ENCODE peak calls at places on chromosome 3, in seven cellular contexts. W is HCT116, J is hepatocyte, Y is PC-3, H is GM23248, P is GM23338, I is neural progenitor cell. Q is an unnamed sample.

GRCh38 chr3:48715179-48715800 is 1.7 kb downstream of the IP6K2 start:
- DNase-seq in W (no peak), J (peak), Y (peak), H (peak), P (peak), I (peak), Q (no peak)

GRCh38 chr3:143658869-143659268 is 189.4 kb downstream of the SLC9A9 start:
- DNase-seq in W (no peak), J (no peak), Y (no peak), H (peak), P (no peak), I (no peak), Q (no peak)

GRCh38 chr3:141331370-141332318 is 36.7 kb upstream of the ZBTB38 start:
- DNase-seq in W (peak), J (peak), Y (peak), H (peak), P (no peak), I (no peak), Q (no peak)

GRCh38 chr3:136193273-136194043 is 2.7 kb downstream of the MSL2 start:
- DNase-seq in W (no peak), J (no peak), Y (peak), H (peak), P (no peak), I (no peak), Q (peak)

GRCh38 chr3:101950510-101950909 is 101.2 kb downstream of the NFKBIZ start:
- DNase-seq in W (no peak), J (no peak), Y (peak), H (peak), P (no peak), I (no peak), Q (no peak)

GRCh38 chr3:149941186-149941585 is 29.5 kb downstream of the PFN2 start:
- DNase-seq in W (no peak), J (no peak), Y (no peak), H (peak), P (no peak), I (no peak), Q (no peak)

GRCh38 chr3:757711-758110 is 335.1 kb upstream of the CNTN6 start:
- DNase-seq in W (no peak), J (no peak), Y (no peak), H (no peak), P (no peak), I (no peak), Q (no peak)

GRCh38 chr3:184562146-184562861 is 719 bp downstream of the EPHB3 start:
- DNase-seq in W (no peak), J (no peak), Y (peak), H (peak), P (no peak), I (peak), Q (no peak)

GRCh38 chr3:69359916-69360315 is 26.0 kb downstream of the FRMD4B start:
- DNase-seq in W (no peak), J (no peak), Y (no peak), H (no peak), P (no peak), I (no peak), Q (no peak)

GRCh38 chr3:127172670-127173515 is 20.0 kb upstream of the PRR23E start:
- DNase-seq in W (no peak), J (peak), Y (peak), H (peak), P (peak), I (no peak), Q (no peak)

GRCh38 chr3:72100062-72100511 is 315.1 kb upstream of the PROK2 start:
- DNase-seq in W (no peak), J (no peak), Y (no peak), H (no peak), P (peak), I (peak), Q (no peak)

GRCh38 chr3:37945407-37945802 is 45.2 kb upstream of the VILL start:
- DNase-seq in W (no peak), J (no peak), Y (no peak), H (no peak), P (no peak), I (no peak), Q (no peak)

GRCh38 chr3:31701286-31701685 is 168.6 kb downstream of the STT3B start:
- DNase-seq in W (no peak), J (no peak), Y (no peak), H (no peak), P (no peak), I (no peak), Q (no peak)

GRCh38 chr3:31705726-31706125 is 173.0 kb downstream of the STT3B start:
- DNase-seq in W (no peak), J (no peak), Y (no peak), H (no peak), P (no peak), I (no peak), Q (no peak)

GRCh38 chr3:31709005-31709404 is 176.3 kb downstream of the STT3B start:
- DNase-seq in W (no peak), J (no peak), Y (no peak), H (no peak), P (no peak), I (no peak), Q (no peak)

GRCh38 chr3:31704156-31704555 is 171.4 kb downstream of the STT3B start:
- DNase-seq in W (no peak), J (no peak), Y (no peak), H (no peak), P (no peak), I (no peak), Q (no peak)

GRCh38 chr3:31704651-31705179 is 172.0 kb downstream of the STT3B start:
- DNase-seq in W (peak), J (peak), Y (peak), H (peak), P (no peak), I (no peak), Q (no peak)
- TF ChIP-seq EZH2phosphoT487 in W (no peak), J (no peak), Y (no peak), H (no peak), P (no peak), I (no peak), Q (no peak)

DNA sequence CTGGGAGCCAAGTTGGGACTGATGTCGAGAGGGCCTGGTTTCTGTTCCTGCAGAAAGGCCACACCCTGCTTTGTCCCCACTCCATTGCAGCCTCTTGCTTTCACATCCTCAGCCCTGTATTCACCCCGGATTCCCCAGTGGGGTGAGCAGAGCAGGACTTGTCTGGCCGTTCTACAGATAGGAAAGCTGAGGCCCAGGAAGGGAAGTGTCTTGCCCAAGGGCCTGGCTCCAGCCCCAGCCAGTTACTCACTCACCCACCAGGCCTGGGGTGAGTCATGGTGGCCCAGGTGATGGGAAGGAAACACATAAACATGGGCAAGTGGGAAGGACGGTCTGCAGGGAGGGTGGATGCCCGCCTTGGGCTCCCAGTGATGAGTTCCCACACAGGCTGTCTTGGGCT is 6.1 kb upstream of the DUSP7 start:
- DNase-seq in W (peak), J (peak), Y (peak), H (peak), P (no peak), I (no peak), Q (no peak)
- TF ChIP-seq EZH2phosphoT487 in W (no peak), J (no peak), Y (no peak), H (no peak), P (no peak), I (no peak), Q (no peak)

DNA sequence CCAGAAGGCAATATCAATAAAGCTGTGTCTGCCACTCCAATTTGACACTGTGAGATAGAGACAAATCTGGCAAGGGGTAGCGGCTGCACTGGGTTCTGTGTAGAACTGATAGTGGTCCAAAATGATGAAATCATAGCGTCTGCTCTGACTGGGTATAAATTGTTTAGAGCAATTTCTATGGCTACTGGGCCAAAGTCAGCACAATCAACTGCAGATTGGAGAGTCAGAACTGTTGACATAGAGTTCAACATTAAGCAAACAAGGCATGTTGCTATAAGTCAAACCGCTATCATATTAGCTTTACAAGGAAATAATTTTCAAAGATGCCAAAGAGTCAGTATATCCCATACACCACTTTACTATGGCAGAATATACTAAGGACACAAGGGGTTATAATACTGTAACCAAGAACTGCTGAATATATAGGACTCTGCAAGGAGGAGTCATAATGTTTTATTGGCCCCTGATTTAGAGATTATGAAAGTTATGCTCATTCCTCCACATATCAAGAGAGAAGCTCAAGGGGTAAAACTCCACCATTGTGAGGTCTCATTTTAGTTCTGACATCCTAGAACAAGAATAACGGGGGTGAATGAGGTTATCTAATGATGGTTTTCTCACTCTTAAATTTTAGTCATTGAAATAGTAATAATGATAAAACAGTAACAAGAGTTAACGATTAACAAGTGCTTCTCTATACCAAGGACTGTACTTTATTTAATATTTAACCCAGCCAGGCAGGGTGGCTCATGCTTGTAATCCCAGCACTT is 309.8 kb upstream of the GADL1 start:
- DNase-seq in W (no peak), J (no peak), Y (no peak), H (no peak), P (no peak), I (no peak), Q (no peak)
- TF ChIP-seq EZH2phosphoT487 in W (no peak), J (no peak), Y (no peak), H (no peak), P (no peak), I (no peak), Q (no peak)

DNA sequence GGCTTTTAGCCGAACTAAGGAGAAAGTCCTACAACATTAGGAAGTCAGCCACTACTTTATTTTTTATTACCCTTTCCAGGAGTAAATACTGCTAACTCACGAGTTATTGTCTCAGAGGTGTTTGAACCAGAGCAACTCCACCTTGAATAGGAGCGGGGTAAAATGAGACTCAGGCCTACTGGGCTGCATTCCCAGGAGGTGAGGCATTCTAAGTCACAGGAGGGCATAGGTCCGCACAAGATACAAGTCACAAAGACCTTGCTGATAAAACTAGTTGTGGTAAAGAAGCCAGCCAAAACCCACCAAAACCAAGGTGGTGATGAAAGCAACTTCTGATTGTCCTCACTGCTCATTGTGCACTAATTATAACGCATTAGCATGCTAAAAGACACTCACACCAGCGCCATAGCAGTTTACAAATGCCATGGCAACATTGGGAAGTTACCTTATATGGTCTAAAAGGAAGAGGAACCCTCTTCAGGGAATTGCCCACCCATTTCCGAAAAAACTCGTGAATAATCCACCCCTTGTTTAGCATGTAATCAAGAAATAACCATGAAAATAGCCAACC is 555.9 kb downstream of the IGSF11 start:
- DNase-seq in W (no peak), J (no peak), Y (peak), H (no peak), P (peak), I (no peak), Q (no peak)
- TF ChIP-seq EZH2phosphoT487 in W (no peak), J (no peak), Y (no peak), H (no peak), P (no peak), I (no peak), Q (no peak)

GRCh38 chr3:11335056-11335608 is 62.9 kb downstream of the ATG7 start:
- DNase-seq in W (peak), J (peak), Y (peak), H (peak), P (peak), I (peak), Q (peak)
- TF ChIP-seq EZH2phosphoT487 in W (no peak), J (no peak), Y (no peak), H (no peak), P (no peak), I (no peak), Q (no peak)

Q was measured in MM.1S.